ENCODE peak calls at places on chromosomes 6 and 20, in seven cellular contexts. One of them, this sample, is unnamed.
A peak's percentile ranks its signal among the peaks of the same experiment; 100 is the strongest.

GRCh38 chr6:16936893-16937292 is 165.0 kb upstream of the STMND1 start:
- DNase-seq in skeletal muscle cell: no peak
- DNase-seq in EL: no peak
- DNase-seq in substantia nigra: no peak
- DNase-seq in iPS-NIHi11: no peak
- DNase-seq in fibroblast of lung: no peak
- DNase-seq in heart right ventricle: no peak
- DNase-seq in this sample: no peak

GRCh38 chr6:89082439-89082838 is 1.9 kb downstream of the PNRC1 start:
- DNase-seq in EL: peak; percentile 32
- DNase-seq in skeletal muscle cell: no peak
- DNase-seq in substantia nigra: no peak
- DNase-seq in iPS-NIHi11: no peak
- DNase-seq in heart right ventricle: no peak
- DNase-seq in fibroblast of lung: peak; percentile 45
- DNase-seq in this sample: peak; percentile 35

GRCh38 chr20:44594730-44595129 is 12.4 kb downstream of the PKIG start:
- DNase-seq in skeletal muscle cell: no peak
- DNase-seq in iPS-NIHi11: no peak
- DNase-seq in substantia nigra: no peak
- DNase-seq in EL: peak; percentile 78
- DNase-seq in fibroblast of lung: peak; percentile 81
- DNase-seq in heart right ventricle: peak; percentile 48
- DNase-seq in this sample: peak; percentile 76

GRCh38 chr6:89351632-89352328 is 742 bp downstream of the UBE2J1 start:
- DNase-seq in fibroblast of lung: no peak
- DNase-seq in substantia nigra: no peak
- DNase-seq in heart right ventricle: no peak
- DNase-seq in iPS-NIHi11: no peak
- DNase-seq in EL: no peak
- DNase-seq in skeletal muscle cell: no peak
- DNase-seq in this sample: peak; percentile 14

GRCh38 chr20:3174442-3175263 is 1.3 kb upstream of the LZTS3 start:
- DNase-seq in EL: peak; percentile 15
- DNase-seq in fibroblast of lung: no peak
- DNase-seq in iPS-NIHi11: no peak
- DNase-seq in heart right ventricle: no peak
- DNase-seq in skeletal muscle cell: no peak
- DNase-seq in substantia nigra: no peak
- DNase-seq in this sample: peak; percentile 59

GRCh38 chr6:108312604-108313003 is 17.8 kb downstream of the AFG1L start:
- DNase-seq in EL: no peak
- DNase-seq in iPS-NIHi11: no peak
- DNase-seq in heart right ventricle: no peak
- DNase-seq in substantia nigra: no peak
- DNase-seq in fibroblast of lung: no peak
- DNase-seq in skeletal muscle cell: no peak
- DNase-seq in this sample: no peak

GRCh38 chr6:11918739-11919605 is 93.1 kb upstream of the HIVEP1 start:
- DNase-seq in substantia nigra: no peak
- DNase-seq in skeletal muscle cell: no peak
- DNase-seq in fibroblast of lung: peak; percentile 13
- DNase-seq in heart right ventricle: no peak
- DNase-seq in iPS-NIHi11: no peak
- DNase-seq in EL: peak; percentile 29
- DNase-seq in this sample: no peak

GRCh38 chr6:35230498-35230897 is 16.7 kb downstream of the SCUBE3 start:
- DNase-seq in fibroblast of lung: no peak
- DNase-seq in EL: no peak
- DNase-seq in substantia nigra: no peak
- DNase-seq in iPS-NIHi11: no peak
- DNase-seq in skeletal muscle cell: no peak
- DNase-seq in heart right ventricle: no peak
- DNase-seq in this sample: no peak

GRCh38 chr6:193773-194310 is 98.4 kb upstream of the DUSP22 start:
- DNase-seq in fibroblast of lung: no peak
- DNase-seq in skeletal muscle cell: no peak
- DNase-seq in heart right ventricle: no peak
- DNase-seq in iPS-NIHi11: no peak
- DNase-seq in substantia nigra: no peak
- DNase-seq in EL: no peak
- DNase-seq in this sample: no peak

GRCh38 chr6:99138445-99138844 is 190.7 kb upstream of the FBXL4 start:
- DNase-seq in iPS-NIHi11: no peak
- DNase-seq in fibroblast of lung: no peak
- DNase-seq in heart right ventricle: no peak
- DNase-seq in skeletal muscle cell: no peak
- DNase-seq in EL: no peak
- DNase-seq in substantia nigra: no peak
- DNase-seq in this sample: no peak

GRCh38 chr6:119351005-119351394 is 1.4 kb upstream of the MAN1A1 start:
- DNase-seq in substantia nigra: no peak
- DNase-seq in EL: peak; percentile 27
- DNase-seq in heart right ventricle: no peak
- DNase-seq in fibroblast of lung: peak; percentile 38
- DNase-seq in skeletal muscle cell: no peak
- DNase-seq in iPS-NIHi11: no peak
- DNase-seq in this sample: peak; percentile 44

GRCh38 chr20:49909499-49910339 is 5.6 kb downstream of the SPATA2 start:
- DNase-seq in iPS-NIHi11: no peak
- DNase-seq in substantia nigra: no peak
- DNase-seq in heart right ventricle: peak; percentile 29
- DNase-seq in skeletal muscle cell: no peak
- DNase-seq in EL: no peak
- DNase-seq in fibroblast of lung: no peak
- DNase-seq in this sample: no peak

GRCh38 chr6:70843328-70843918 is 113.4 kb downstream of the B3GAT2 start:
- DNase-seq in skeletal muscle cell: no peak
- DNase-seq in substantia nigra: no peak
- DNase-seq in fibroblast of lung: no peak
- DNase-seq in EL: no peak
- DNase-seq in iPS-NIHi11: no peak
- DNase-seq in heart right ventricle: no peak
- DNase-seq in this sample: no peak

GRCh38 chr20:58852559-58853271 is at the start of gene GNAS:
- DNase-seq in iPS-NIHi11: peak; percentile 87
- DNase-seq in substantia nigra: no peak
- DNase-seq in skeletal muscle cell: peak; percentile 14
- DNase-seq in heart right ventricle: peak; percentile 69
- DNase-seq in EL: peak; percentile 62
- DNase-seq in fibroblast of lung: peak; percentile 56
- DNase-seq in this sample: peak; percentile 71

GRCh38 chr6:21741221-21742109 is 147.9 kb downstream of the SOX4 start:
- DNase-seq in substantia nigra: no peak
- DNase-seq in skeletal muscle cell: no peak
- DNase-seq in fibroblast of lung: peak; percentile 56
- DNase-seq in EL: no peak
- DNase-seq in heart right ventricle: no peak
- DNase-seq in iPS-NIHi11: no peak
- DNase-seq in this sample: no peak

GRCh38 chr6:96391776-96392175 is 129.8 kb upstream of the UFL1 start:
- DNase-seq in substantia nigra: peak; percentile 8
- DNase-seq in fibroblast of lung: peak; percentile 16
- DNase-seq in EL: no peak
- DNase-seq in iPS-NIHi11: peak; percentile 76
- DNase-seq in skeletal muscle cell: no peak
- DNase-seq in heart right ventricle: no peak
- DNase-seq in this sample: no peak

GRCh38 chr20:9206486-9206885 is 137.6 kb downstream of the PLCB4 start:
- DNase-seq in heart right ventricle: no peak
- DNase-seq in EL: no peak
- DNase-seq in skeletal muscle cell: no peak
- DNase-seq in fibroblast of lung: no peak
- DNase-seq in substantia nigra: no peak
- DNase-seq in iPS-NIHi11: no peak
- DNase-seq in this sample: no peak

GRCh38 chr6:133340557-133340956 is 99.4 kb downstream of the EYA4 start:
- DNase-seq in EL: no peak
- DNase-seq in heart right ventricle: no peak
- DNase-seq in fibroblast of lung: peak; percentile 72
- DNase-seq in skeletal muscle cell: peak; percentile 16
- DNase-seq in iPS-NIHi11: no peak
- DNase-seq in substantia nigra: no peak
- DNase-seq in this sample: peak; percentile 65

GRCh38 chr6:141248056-141248799 is 884.5 kb upstream of the GJE1 start:
- DNase-seq in skeletal muscle cell: no peak
- DNase-seq in fibroblast of lung: no peak
- DNase-seq in heart right ventricle: no peak
- DNase-seq in substantia nigra: no peak
- DNase-seq in iPS-NIHi11: no peak
- DNase-seq in EL: no peak
- DNase-seq in this sample: peak; percentile 4

This sample was measured in iris pigment epithelial cell.